ENCODE peak calls at places on chromosomes 4 and X, in eight cellular contexts. I, N, J, C, U, H, Y and T are unnamed samples.

GRCh38 chr4:173135241-173135847 is 33.3 kb upstream of the GALNT7 start:
- DNase-seq in I (no peak), N (no peak), J (peak), C (peak), U (no peak), H (peak), Y (no peak), T (peak)

GRCh38 chrX:43655151-43655676 is 885 bp upstream of the MAOA start:
- DNase-seq in I (peak), N (peak), J (no peak), C (peak), U (peak), H (peak), Y (peak), T (peak)

GRCh38 chrX:19514791-19515614 is at the start of gene MAP3K15:
- DNase-seq in I (peak), N (peak), J (no peak), C (no peak), U (peak), H (no peak), Y (no peak), T (peak)

GRCh38 chr4:44448548-44449443 is at the start of gene KCTD8:
- DNase-seq in I (peak), N (peak), J (peak), C (peak), U (peak), H (peak), Y (peak), T (peak)

GRCh38 chrX:107537815-107538214 is 88.4 kb downstream of the FRMPD3 start:
- DNase-seq in I (no peak), N (peak), J (no peak), C (peak), U (peak), H (peak), Y (no peak), T (peak)

GRCh38 chr4:7842384-7843279 is 97.0 kb downstream of the AFAP1 start:
- DNase-seq in I (no peak), N (peak), J (peak), C (peak), U (no peak), H (peak), Y (peak), T (peak)

GRCh38 chrX:104098151-104098808 is 14.0 kb upstream of the ZCCHC18 start:
- DNase-seq in I (no peak), N (peak), J (peak), C (peak), U (peak), H (peak), Y (no peak), T (peak)

GRCh38 chr4:175805863-175806262 is 6.2 kb downstream of the GPM6A start:
- DNase-seq in I (no peak), N (no peak), J (no peak), C (no peak), U (no peak), H (no peak), Y (no peak), T (no peak)

GRCh38 chrX:112368371-112368770 is 285.8 kb upstream of the TRPC5 start:
- DNase-seq in I (no peak), N (no peak), J (no peak), C (no peak), U (peak), H (peak), Y (no peak), T (no peak)

GRCh38 chrX:133640161-133641015 is 225.1 kb upstream of the GPC4 start:
- DNase-seq in I (no peak), N (peak), J (no peak), C (no peak), U (peak), H (no peak), Y (no peak), T (peak)

GRCh38 chr4:106315476-106315967 is 487 bp downstream of the TBCK start:
- DNase-seq in I (no peak), N (peak), J (no peak), C (peak), U (no peak), H (peak), Y (peak), T (peak)

GRCh38 chrX:23003121-23003520 is 3.4 kb downstream of the DDX53 start:
- DNase-seq in I (no peak), N (peak), J (no peak), C (no peak), U (no peak), H (no peak), Y (no peak), T (peak)

GRCh38 chr4:75494563-75494962 is 19.6 kb downstream of the RCHY1 start:
- DNase-seq in I (no peak), N (peak), J (no peak), C (peak), U (no peak), H (peak), Y (no peak), T (peak)

GRCh38 chr4:188971125-188971524 is 831.9 kb downstream of the TRIML1 start:
- DNase-seq in I (no peak), N (peak), J (no peak), C (peak), U (no peak), H (peak), Y (no peak), T (peak)

GRCh38 chrX:16862829-16863228 is 7.3 kb downstream of the RBBP7 start:
- DNase-seq in I (no peak), N (no peak), J (no peak), C (no peak), U (no peak), H (no peak), Y (no peak), T (no peak)

GRCh38 chrX:38163193-38163592 is 57.5 kb downstream of the SRPX start:
- DNase-seq in I (no peak), N (no peak), J (no peak), C (no peak), U (no peak), H (no peak), Y (no peak), T (no peak)

GRCh38 chr4:142850478-142850877 is 4.4 kb upstream of the INPP4B start:
- DNase-seq in I (no peak), N (peak), J (no peak), C (no peak), U (no peak), H (no peak), Y (no peak), T (peak)

GRCh38 chr4:71938776-71939175 is 93.0 kb upstream of the NPFFR2 start:
- DNase-seq in I (no peak), N (no peak), J (peak), C (peak), U (no peak), H (peak), Y (no peak), T (peak)

GRCh38 chr4:138749303-138749702 is 266.3 kb upstream of the NOCT start:
- DNase-seq in I (no peak), N (no peak), J (no peak), C (peak), U (no peak), H (peak), Y (no peak), T (peak)

GRCh38 chr4:5874811-5875465 is 17.9 kb downstream of the CRMP1 start:
- DNase-seq in I (no peak), N (peak), J (no peak), C (peak), U (peak), H (no peak), Y (no peak), T (peak)

GRCh38 chrX:2823795-2824386 is 4.8 kb upstream of the GYG2 start:
- DNase-seq in I (no peak), N (no peak), J (no peak), C (no peak), U (peak), H (no peak), Y (no peak), T (no peak)

GRCh38 chr4:19944251-19944650 is 307.5 kb upstream of the SLIT2 start:
- DNase-seq in I (no peak), N (peak), J (no peak), C (peak), U (no peak), H (peak), Y (no peak), T (peak)

GRCh38 chr4:726235-726787 is 20.7 kb downstream of the PCGF3 start:
- DNase-seq in I (no peak), N (no peak), J (no peak), C (no peak), U (no peak), H (no peak), Y (no peak), T (no peak)

GRCh38 chr4:103008875-103009729 is 10.4 kb downstream of the SLC9B1 start:
- DNase-seq in I (no peak), N (peak), J (no peak), C (peak), U (no peak), H (peak), Y (no peak), T (peak)

GRCh38 chr4:48234575-48234974 is 35.1 kb downstream of the TEC start:
- DNase-seq in I (no peak), N (no peak), J (no peak), C (no peak), U (no peak), H (no peak), Y (no peak), T (no peak)

GRCh38 chr4:56575820-56576429 is 70.3 kb downstream of the ARL9 start:
- DNase-seq in I (no peak), N (peak), J (no peak), C (peak), U (no peak), H (peak), Y (no peak), T (peak)

GRCh38 chrX:153981771-153982533 is 9.4 kb downstream of the TMEM187 start:
- DNase-seq in I (no peak), N (no peak), J (no peak), C (no peak), U (no peak), H (no peak), Y (no peak), T (no peak)

GRCh38 chrX:17737707-17738001 is 361 bp downstream of the SCML1 start:
- DNase-seq in I (no peak), N (no peak), J (no peak), C (no peak), U (no peak), H (no peak), Y (no peak), T (no peak)

GRCh38 chrX:26262121-26262523 is 46.2 kb downstream of the MAGEB5 start:
- DNase-seq in I (no peak), N (peak), J (peak), C (peak), U (no peak), H (peak), Y (no peak), T (peak)

GRCh38 chrX:148609766-148610698 is 109.6 kb downstream of the AFF2 start:
- DNase-seq in I (no peak), N (no peak), J (no peak), C (peak), U (peak), H (peak), Y (no peak), T (peak)

GRCh38 chr4:187576751-187577150 is 418.8 kb upstream of the ZFP42 start:
- DNase-seq in I (no peak), N (no peak), J (no peak), C (no peak), U (no peak), H (no peak), Y (no peak), T (no peak)

DNA sequence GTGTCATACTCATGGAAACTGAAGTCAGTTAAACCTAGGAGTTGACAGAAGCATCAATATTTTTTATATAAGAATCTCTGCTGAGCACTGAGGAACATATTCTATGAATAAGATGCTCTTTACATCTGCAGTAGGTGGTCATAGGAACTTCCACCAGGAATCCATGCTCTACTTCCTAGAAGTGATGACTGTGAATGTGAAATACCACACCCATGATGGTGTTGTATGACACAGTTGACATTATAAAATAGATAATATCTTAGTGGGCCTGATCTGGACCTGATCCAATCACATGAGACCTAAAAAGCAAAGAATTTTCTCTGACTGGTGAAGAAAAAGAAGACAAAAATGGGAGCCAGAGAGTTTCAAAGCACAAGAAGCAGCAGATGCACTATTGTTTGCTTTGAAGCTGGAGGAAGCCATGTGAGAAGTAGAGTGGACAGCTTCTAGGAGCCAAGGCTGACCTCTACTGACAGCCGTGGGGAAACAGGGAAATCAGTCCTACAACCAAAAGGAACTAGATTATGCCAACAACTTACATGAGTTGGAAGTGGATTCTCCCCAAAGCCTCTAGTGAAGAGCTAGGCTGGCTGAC is 68.6 kb upstream of the HS3ST1 start:
- DNase-seq in I (no peak), N (peak), J (no peak), C (peak), U (no peak), H (peak), Y (no peak), T (peak)
- TF ChIP-seq CTCF in I (peak), N (peak), J (no peak), C (peak), U (peak), H (no peak), Y (peak), T (peak)

GRCh38 chr4:53507671-53508286 is 83.5 kb downstream of the LNX1 start:
- DNase-seq in I (no peak), N (no peak), J (no peak), C (no peak), U (no peak), H (peak), Y (no peak), T (no peak)
- TF ChIP-seq CTCF in I (no peak), N (no peak), J (no peak), C (no peak), U (no peak), H (no peak), Y (no peak), T (no peak)

GRCh38 chrX:10755477-10756334 is 135.3 kb upstream of the MID1 start:
- DNase-seq in I (no peak), N (no peak), J (peak), C (no peak), U (peak), H (peak), Y (no peak), T (peak)

GRCh38 chrX:10759400-10759799 is 139.0 kb upstream of the MID1 start:
- DNase-seq in I (no peak), N (no peak), J (no peak), C (no peak), U (peak), H (no peak), Y (no peak), T (no peak)

GRCh38 chrX:10754445-10754844 is 134.1 kb upstream of the MID1 start:
- DNase-seq in I (no peak), N (no peak), J (no peak), C (no peak), U (no peak), H (no peak), Y (no peak), T (no peak)

GRCh38 chrX:10761447-10761846 is 141.1 kb upstream of the MID1 start:
- DNase-seq in I (no peak), N (no peak), J (no peak), C (peak), U (no peak), H (peak), Y (no peak), T (peak)

GRCh38 chrX:10756365-10756915 is 136.1 kb upstream of the MID1 start:
- DNase-seq in I (no peak), N (peak), J (peak), C (peak), U (no peak), H (peak), Y (no peak), T (peak)
- TF ChIP-seq CTCF in I (no peak), N (no peak), J (no peak), C (peak), U (no peak), H (no peak), Y (no peak), T (no peak)

GRCh38 chr4:97912151-97912550 is 231.1 kb downstream of the STPG2 start:
- DNase-seq in I (no peak), N (no peak), J (peak), C (no peak), U (no peak), H (no peak), Y (no peak), T (no peak)

GRCh38 chr4:97910005-97910404 is 233.3 kb downstream of the STPG2 start:
- DNase-seq in I (no peak), N (peak), J (no peak), C (no peak), U (peak), H (peak), Y (peak), T (peak)

GRCh38 chr4:97917115-97917514 is 226.2 kb downstream of the STPG2 start:
- DNase-seq in I (no peak), N (no peak), J (no peak), C (no peak), U (no peak), H (no peak), Y (peak), T (no peak)

DNA sequence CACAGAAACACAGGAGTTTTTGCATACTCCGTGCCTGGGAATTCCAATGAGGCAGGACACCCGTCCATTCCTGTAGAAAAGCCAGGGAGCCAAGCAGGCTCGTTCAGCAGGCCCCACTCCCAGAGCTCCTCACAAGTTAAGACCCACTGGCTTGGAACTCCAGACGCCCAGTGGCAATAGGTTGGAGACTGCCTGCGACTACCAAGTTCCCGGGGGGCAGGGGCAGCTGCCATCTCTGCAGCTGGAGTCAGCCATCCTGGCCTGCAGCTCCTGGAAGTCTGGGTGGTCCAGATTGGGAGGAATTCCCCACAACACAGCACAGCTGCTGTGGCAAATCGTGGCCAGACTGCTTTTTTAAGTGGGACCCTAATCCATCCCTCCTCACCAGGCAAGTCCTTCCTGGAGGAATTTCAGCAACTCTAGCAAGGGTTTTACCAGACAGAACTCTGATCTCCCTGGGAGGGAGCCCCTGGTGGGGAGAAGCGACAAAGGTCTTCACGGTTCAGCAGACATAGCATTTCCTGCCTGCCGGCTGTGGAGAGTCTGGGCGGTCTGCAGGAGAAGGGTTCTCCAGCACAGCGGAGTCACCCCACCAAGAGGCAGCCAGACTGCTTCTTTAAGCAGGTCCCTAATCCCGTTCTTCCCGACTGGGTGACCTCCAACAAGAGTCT is 231.9 kb downstream of the STPG2 start:
- DNase-seq in I (no peak), N (no peak), J (no peak), C (no peak), U (peak), H (no peak), Y (peak), T (no peak)
- TF ChIP-seq CTCF in I (no peak), N (no peak), J (peak), C (no peak), U (peak), H (no peak), Y (no peak), T (no peak)

DNA sequence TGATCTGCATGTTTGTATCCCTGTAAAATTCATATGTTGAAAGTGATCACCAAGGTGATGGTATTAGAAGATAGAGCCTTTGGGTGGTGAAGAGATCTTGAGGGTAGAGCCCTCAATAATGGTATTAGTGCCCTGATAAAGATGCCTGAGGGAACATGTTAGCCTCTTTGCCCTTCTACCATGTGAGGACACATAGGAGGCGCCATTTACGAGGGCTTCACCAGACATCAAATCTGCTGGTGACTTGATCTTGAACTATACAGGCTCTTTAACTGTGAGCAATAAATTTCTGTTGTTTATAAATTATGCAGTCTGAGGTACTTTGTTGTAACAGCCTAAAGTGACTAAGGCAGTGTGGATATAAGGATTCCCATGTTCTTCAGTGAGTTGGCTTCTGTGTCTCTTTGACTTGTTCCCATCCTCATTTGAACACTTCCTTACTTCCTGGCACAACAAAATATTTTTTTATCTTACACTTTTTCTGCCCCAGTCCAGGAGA is 11.8 kb downstream of the MOB1B start:
- DNase-seq in I (no peak), N (peak), J (no peak), C (no peak), U (no peak), H (no peak), Y (no peak), T (peak)
- TF ChIP-seq CTCF in I (no peak), N (peak), J (no peak), C (no peak), U (peak), H (no peak), Y (no peak), T (no peak)

GRCh38 chrX:30887721-30888120 is 1.3 kb downstream of the TAB3 start:
- DNase-seq in I (no peak), N (no peak), J (no peak), C (no peak), U (no peak), H (no peak), Y (no peak), T (no peak)
- TF ChIP-seq CTCF in I (no peak), N (no peak), J (no peak), C (no peak), U (no peak), H (no peak), Y (no peak), T (no peak)

DNA sequence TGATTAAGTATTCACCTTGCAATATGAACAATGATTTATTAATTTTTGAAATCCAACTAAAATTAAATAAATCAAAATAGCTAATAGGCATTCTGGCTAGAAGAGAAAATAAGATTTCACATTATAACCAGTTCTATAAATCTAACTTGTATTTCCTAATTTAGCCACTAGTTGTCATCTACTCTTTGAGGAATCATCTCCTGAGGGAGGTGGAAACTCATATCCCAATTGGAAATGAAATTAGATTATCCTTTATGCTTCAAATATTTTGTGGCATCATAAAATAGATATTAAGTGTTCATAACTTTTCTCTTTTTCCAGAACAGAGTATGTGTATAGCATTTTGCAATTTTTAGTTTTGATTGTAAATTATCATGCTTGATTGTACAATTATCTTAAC is 558.5 kb upstream of the DIAPH2 start:
- DNase-seq in I (no peak), N (peak), J (no peak), C (no peak), U (no peak), H (no peak), Y (no peak), T (no peak)
- TF ChIP-seq CTCF in I (no peak), N (peak), J (peak), C (peak), U (peak), H (no peak), Y (peak), T (peak)

GRCh38 chr4:163558539-163559044 is 64.1 kb downstream of the TMA16 start:
- DNase-seq in I (no peak), N (no peak), J (no peak), C (peak), U (no peak), H (no peak), Y (no peak), T (peak)

GRCh38 chr4:163554870-163555465 is 60.5 kb downstream of the TMA16 start:
- DNase-seq in I (no peak), N (peak), J (no peak), C (peak), U (no peak), H (peak), Y (no peak), T (peak)

GRCh38 chr4:163553146-163553545 is 58.7 kb downstream of the TMA16 start:
- DNase-seq in I (no peak), N (no peak), J (no peak), C (no peak), U (no peak), H (no peak), Y (no peak), T (no peak)

GRCh38 chr4:163556650-163557391 is 62.3 kb downstream of the TMA16 start:
- DNase-seq in I (no peak), N (no peak), J (no peak), C (no peak), U (no peak), H (no peak), Y (no peak), T (no peak)

GRCh38 chr4:163556169-163556568 is 61.7 kb downstream of the TMA16 start:
- DNase-seq in I (no peak), N (peak), J (no peak), C (no peak), U (no peak), H (peak), Y (no peak), T (no peak)
- TF ChIP-seq CTCF in I (no peak), N (peak), J (no peak), C (peak), U (peak), H (peak), Y (peak), T (no peak)